ENCODE peak calls at places on chromosomes 16 and 17, in six cellular contexts. E is SJCRH30, R is A549, Y is heart left ventricle, N is fibroblast of lung, C is adrenal gland. S is an unnamed sample.

GRCh38 chr17:13646411-13646810 is 44.7 kb upstream of the HS3ST3A1 start:
- DNase-seq in E (no peak), C (no peak), N (no peak), Y (no peak), R (no peak), S (no peak)

GRCh38 chr17:44688675-44689491 is 693 bp downstream of the CCDC43 start:
- DNase-seq in Y (no peak), N (no peak), C (no peak), R (no peak), E (no peak), S (no peak)

GRCh38 chr16:70717817-70718216 is 32.0 kb upstream of the MTSS2 start:
- DNase-seq in C (peak; percentile 89), Y (no peak), E (no peak), N (no peak), R (no peak), S (no peak)

GRCh38 chr16:86078121-86078600 is 179.2 kb downstream of the IRF8 start:
- DNase-seq in R (no peak), C (no peak), Y (no peak), N (peak; percentile 51), E (no peak), S (no peak)

GRCh38 chr17:31072186-31072585 is 22.6 kb upstream of the NF1 start:
- DNase-seq in N (no peak), R (no peak), C (no peak), Y (no peak), E (no peak), S (no peak)

GRCh38 chr16:66370786-66371684 is 4.5 kb downstream of the CDH5 start:
- DNase-seq in N (no peak), R (no peak), E (no peak), C (no peak), Y (no peak), S (no peak)

GRCh38 chr16:14011846-14012245 is 59.3 kb upstream of the MRTFB start:
- DNase-seq in N (no peak), R (no peak), Y (no peak), E (no peak), C (peak; percentile 68), S (no peak)

GRCh38 chr16:75087040-75087979 is 29.3 kb downstream of the LDHD start:
- DNase-seq in R (no peak), E (peak; percentile 85), N (peak; percentile 97), C (no peak), Y (peak; percentile 55), S (peak; percentile 47)

GRCh38 chr17:80872999-80873951 is 118.4 kb upstream of the CHMP6 start:
- DNase-seq in C (peak; percentile 80), N (no peak), Y (no peak), E (no peak), R (peak; percentile 26), S (no peak)

GRCh38 chr16:1807626-1808025 is 14.1 kb upstream of the IGFALS start:
- DNase-seq in Y (no peak), C (no peak), E (no peak), R (no peak), N (no peak), S (no peak)
- H3K4me1 ChIP-seq in Y (no peaks in the 10 kb centered on the region), C (no peaks in the 10 kb centered on the region), E (no peaks in the 10 kb centered on the region), R (peaks cover 4% of the 10 kb centered on the region), N (no peaks in the 10 kb centered on the region), S (no peaks in the 10 kb centered on the region)

DNA sequence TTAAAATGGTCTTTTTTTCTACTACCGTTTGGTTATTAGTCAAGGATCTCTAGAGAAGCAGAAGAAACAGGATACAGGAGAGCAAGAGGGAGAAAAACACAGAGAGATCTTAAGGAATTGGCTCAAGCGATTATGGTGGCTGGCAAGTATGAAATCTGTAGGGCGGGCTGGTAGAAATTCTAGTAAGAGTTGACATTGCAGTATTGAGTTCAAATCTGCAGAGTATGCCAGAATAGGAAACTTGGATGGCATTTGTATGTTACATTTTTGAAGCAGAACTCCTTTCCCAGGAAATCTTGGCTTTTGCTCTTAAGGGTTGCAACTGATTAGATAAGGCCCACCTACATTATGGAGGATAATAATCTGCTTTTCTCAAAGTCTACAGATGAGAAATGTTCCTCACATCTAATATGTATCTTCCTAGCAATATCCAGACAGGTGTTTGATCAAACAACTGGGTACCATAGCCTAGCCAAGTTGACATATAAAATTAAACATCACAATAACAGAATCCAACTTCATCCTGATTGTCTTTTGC is 4.0 kb downstream of the KCNJ16 start:
- DNase-seq in R (no peak), C (no peak), Y (no peak), E (no peak), N (no peak), S (no peak)
- H3K4me1 ChIP-seq in R (peaks cover 27% of the 10 kb centered on the region), C (no peaks in the 10 kb centered on the region), Y (no peaks in the 10 kb centered on the region), E (no peaks in the 10 kb centered on the region), N (no peaks in the 10 kb centered on the region), S (no peaks in the 10 kb centered on the region)

DNA sequence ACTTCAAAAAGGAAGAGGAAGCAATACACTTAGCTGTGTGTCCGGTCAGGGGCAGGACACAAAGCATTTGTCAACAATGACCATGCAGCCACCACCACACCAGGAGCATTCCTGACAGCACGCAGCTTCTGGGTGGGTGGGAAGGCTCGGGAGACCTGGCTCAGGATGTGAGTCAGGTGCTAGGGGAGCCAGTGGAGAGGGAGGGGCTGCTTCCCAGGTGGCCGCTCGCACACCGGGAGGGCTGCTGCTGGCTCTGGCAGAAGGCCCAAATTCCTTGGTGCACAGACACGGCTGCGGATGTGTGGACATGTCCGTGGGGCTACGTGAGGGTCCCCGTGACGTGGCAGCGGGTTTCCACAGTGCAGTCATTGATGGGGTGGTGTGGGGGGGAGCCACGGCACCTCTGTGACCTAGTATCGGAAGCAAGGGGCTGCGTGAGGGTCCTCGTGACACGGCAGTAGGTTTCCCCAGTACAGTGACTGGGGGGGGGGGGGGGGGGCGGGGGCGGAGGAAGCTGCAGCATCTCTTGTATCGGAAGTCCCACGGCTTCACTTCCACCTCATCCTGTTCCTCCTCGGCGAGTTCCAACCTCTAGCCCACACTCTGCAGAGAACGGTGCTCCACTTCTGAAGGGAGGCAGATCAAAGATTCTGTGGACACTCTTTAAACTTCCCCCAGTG is 112.8 kb downstream of the ZNF778 start:
- DNase-seq in C (peak; percentile 10), Y (peak; percentile 49), E (no peak), R (peak; percentile 89), N (no peak), S (no peak)
- H3K4me1 ChIP-seq in C (peaks cover 82% of the 10 kb centered on the region), Y (peaks cover 86% of the 10 kb centered on the region), E (peaks cover 23% of the 10 kb centered on the region), R (peaks cover 95% of the 10 kb centered on the region), N (peaks cover 49% of the 10 kb centered on the region), S (peaks cover 32% of the 10 kb centered on the region)

GRCh38 chr17:72122336-72122667 is 1.5 kb downstream of the SOX9 start:
- DNase-seq in Y (no peak), C (no peak), R (no peak), E (no peak), N (no peak), S (no peak)
- H3K4me1 ChIP-seq in Y (peaks cover 64% of the 10 kb centered on the region), C (peaks cover 23% of the 10 kb centered on the region), R (peaks cover 58% of the 10 kb centered on the region), E (peaks cover 33% of the 10 kb centered on the region), N (peaks cover 9% of the 10 kb centered on the region), S (peaks cover 57% of the 10 kb centered on the region)

GRCh38 chr16:89357460-89357859 is 132.9 kb downstream of the ANKRD11 start:
- DNase-seq in Y (no peak), C (peak; percentile 49), R (no peak), E (peak; percentile 86), N (no peak), S (peak; percentile 68)
- H3K4me1 ChIP-seq in Y (peaks cover 98% of the 10 kb centered on the region), C (peaks cover 83% of the 10 kb centered on the region), R (peaks cover 59% of the 10 kb centered on the region), E (peaks cover 40% of the 10 kb centered on the region), N (peaks cover 13% of the 10 kb centered on the region), S (peaks cover 48% of the 10 kb centered on the region)

DNA sequence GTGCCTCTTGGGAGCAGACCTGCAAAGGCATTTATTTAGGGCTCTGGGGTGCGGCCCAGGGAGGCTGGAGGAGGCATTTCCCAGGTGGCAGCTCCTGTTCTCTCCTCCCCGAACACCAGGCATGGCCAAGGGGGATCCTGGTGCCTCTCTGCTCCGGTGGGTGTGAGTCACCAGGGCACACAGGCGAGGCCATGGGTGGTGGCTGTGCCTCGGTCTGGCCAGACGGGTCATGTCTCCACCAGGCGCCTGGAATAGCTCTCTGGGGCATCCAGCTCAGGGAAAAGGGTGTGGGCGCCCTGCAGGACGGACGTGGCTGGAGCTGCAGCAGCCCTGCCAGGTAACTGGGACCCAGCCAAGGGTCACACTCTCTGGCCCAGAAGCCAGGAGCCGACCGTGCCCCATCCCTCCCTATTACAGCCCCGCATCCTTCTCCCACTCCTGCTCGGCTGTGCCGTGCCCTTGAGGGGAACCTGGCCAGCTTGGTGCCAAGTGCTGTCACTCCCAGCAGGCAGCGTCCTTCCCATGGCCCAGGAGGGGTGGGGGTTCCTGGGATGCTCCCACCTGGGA is 25.8 kb downstream of the SOX8 start:
- DNase-seq in E (no peak), C (no peak), R (no peak), Y (no peak), N (no peak), S (no peak)
- H3K4me1 ChIP-seq in E (peaks cover 41% of the 10 kb centered on the region), C (peaks cover 4% of the 10 kb centered on the region), R (peaks cover 38% of the 10 kb centered on the region), Y (no peaks in the 10 kb centered on the region), N (no peaks in the 10 kb centered on the region), S (no peaks in the 10 kb centered on the region)

DNA sequence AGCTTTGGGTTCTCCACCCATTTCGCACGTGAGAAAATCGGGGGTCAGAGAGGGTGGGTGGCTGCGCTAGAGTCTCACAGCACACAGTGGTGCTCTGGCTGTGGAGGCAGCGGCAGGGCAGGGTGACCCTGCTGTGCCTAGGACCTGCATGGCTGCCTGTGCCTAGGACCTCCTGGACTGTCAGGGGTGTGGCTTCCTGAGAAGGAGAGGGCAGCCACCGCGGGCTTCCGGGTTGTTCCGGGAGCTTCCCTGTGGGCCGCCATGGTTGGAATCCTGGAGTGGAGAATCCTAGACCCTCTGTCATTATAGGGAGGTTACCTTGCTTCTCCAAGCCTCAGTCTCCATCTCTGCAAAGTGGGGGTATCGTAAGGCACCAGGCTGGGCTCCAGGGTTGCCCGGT is 9.3 kb downstream of the ZFPM1 start:
- DNase-seq in C (no peak), Y (no peak), R (no peak), N (no peak), E (no peak), S (no peak)
- H3K4me1 ChIP-seq in C (peaks cover 11% of the 10 kb centered on the region), Y (peaks cover 39% of the 10 kb centered on the region), R (peaks cover 14% of the 10 kb centered on the region), N (no peaks in the 10 kb centered on the region), E (peaks cover 4% of the 10 kb centered on the region), S (no peaks in the 10 kb centered on the region)

DNA sequence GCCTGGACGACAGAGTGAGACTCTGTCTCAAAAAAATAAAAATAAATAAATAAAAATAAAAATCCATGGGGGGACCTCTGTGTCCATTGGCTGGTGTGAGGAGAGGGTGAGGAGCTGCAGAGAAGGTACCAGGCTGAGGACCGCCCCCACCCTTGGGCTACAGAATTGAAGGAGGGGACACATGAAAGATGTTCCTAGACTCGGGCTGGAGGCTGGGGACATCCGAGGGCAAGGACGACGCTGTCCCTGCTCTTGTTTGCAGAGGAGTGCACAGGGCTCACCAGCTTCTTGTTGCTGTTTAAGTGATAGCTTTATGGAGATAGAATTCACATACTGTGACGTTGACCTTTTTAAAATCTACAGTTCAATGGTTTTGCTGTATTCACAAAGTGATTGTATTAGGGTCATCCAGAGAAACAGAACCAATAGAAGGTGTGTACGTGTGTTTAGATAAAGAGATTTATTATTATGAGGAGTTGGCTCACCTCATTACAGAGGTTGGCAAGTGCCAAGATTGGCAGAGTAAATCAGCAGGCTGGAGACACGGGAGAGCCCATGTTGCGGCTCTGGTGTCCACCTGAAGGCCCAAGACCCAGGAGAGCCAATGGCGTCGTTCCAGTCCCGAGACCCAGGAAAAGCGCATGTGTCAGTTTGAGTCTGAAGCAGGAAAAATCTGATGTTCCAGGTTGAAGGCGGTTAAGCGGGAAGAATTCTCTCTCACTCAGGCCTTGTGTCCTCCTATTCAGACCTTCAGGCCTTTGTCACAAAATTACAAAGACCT is 320.7 kb downstream of the SEC14L1 start:
- DNase-seq in Y (no peak), E (no peak), N (no peak), R (no peak), C (no peak), S (no peak)
- H3K4me1 ChIP-seq in Y (peaks cover 72% of the 10 kb centered on the region), E (peaks cover 16% of the 10 kb centered on the region), N (peaks cover 17% of the 10 kb centered on the region), R (peaks cover 14% of the 10 kb centered on the region), C (peaks cover 47% of the 10 kb centered on the region), S (peaks cover 64% of the 10 kb centered on the region)

S was measured in heart right ventricle.